ENCODE peak calls at places on chromosomes 1 and 21, in six cellular contexts. One of them, this sample, is unnamed.

GRCh38 chr21:42107881-42108553 is 36.9 kb downstream of the UMODL1 start:
- DNase-seq in CD8-positive, alpha-beta memory T cell: peak
- DNase-seq in ACHN: no peak
- DNase-seq in kidney: peak
- DNase-seq in effector CD4-positive, alpha-beta T cell: peak
- DNase-seq in NCI-H1092: peak
- DNase-seq in this sample: peak

GRCh38 chr21:31338892-31339368 is 5.1 kb downstream of the TIAM1 start:
- DNase-seq in CD8-positive, alpha-beta memory T cell: no peak
- DNase-seq in ACHN: no peak
- DNase-seq in kidney: no peak
- DNase-seq in effector CD4-positive, alpha-beta T cell: no peak
- DNase-seq in NCI-H1092: no peak
- DNase-seq in this sample: no peak

GRCh38 chr1:89931950-89932349 is 63.0 kb upstream of the ZNF326 start:
- DNase-seq in CD8-positive, alpha-beta memory T cell: no peak
- DNase-seq in ACHN: no peak
- DNase-seq in kidney: no peak
- DNase-seq in effector CD4-positive, alpha-beta T cell: no peak
- DNase-seq in NCI-H1092: no peak
- DNase-seq in this sample: no peak

GRCh38 chr1:21318714-21319159 is 28.5 kb upstream of the ECE1 start:
- DNase-seq in CD8-positive, alpha-beta memory T cell: no peak
- DNase-seq in ACHN: no peak
- DNase-seq in kidney: peak
- DNase-seq in effector CD4-positive, alpha-beta T cell: no peak
- DNase-seq in NCI-H1092: no peak
- DNase-seq in this sample: no peak

GRCh38 chr1:155978325-155978972 is at the start of gene ARHGEF2:
- DNase-seq in CD8-positive, alpha-beta memory T cell: peak
- DNase-seq in ACHN: peak
- DNase-seq in kidney: peak
- DNase-seq in effector CD4-positive, alpha-beta T cell: peak
- DNase-seq in NCI-H1092: peak
- DNase-seq in this sample: peak

GRCh38 chr21:34882719-34883131 is 166.4 kb downstream of the RUNX1 start:
- DNase-seq in CD8-positive, alpha-beta memory T cell: no peak
- DNase-seq in ACHN: no peak
- DNase-seq in kidney: no peak
- DNase-seq in effector CD4-positive, alpha-beta T cell: no peak
- DNase-seq in NCI-H1092: no peak
- DNase-seq in this sample: no peak

GRCh38 chr1:197620660-197621273 is 154.5 kb downstream of the DENND1B start:
- DNase-seq in CD8-positive, alpha-beta memory T cell: no peak
- DNase-seq in ACHN: no peak
- DNase-seq in kidney: no peak
- DNase-seq in effector CD4-positive, alpha-beta T cell: no peak
- DNase-seq in NCI-H1092: no peak
- DNase-seq in this sample: no peak

GRCh38 chr1:27342778-27343638 is 1.2 kb downstream of the SYTL1 start:
- DNase-seq in CD8-positive, alpha-beta memory T cell: peak
- DNase-seq in ACHN: no peak
- DNase-seq in kidney: peak
- DNase-seq in effector CD4-positive, alpha-beta T cell: peak
- DNase-seq in NCI-H1092: no peak
- DNase-seq in this sample: peak

GRCh38 chr1:234169161-234169849 is 204.0 kb upstream of the COA6 start:
- DNase-seq in CD8-positive, alpha-beta memory T cell: no peak
- DNase-seq in ACHN: no peak
- DNase-seq in kidney: no peak
- DNase-seq in effector CD4-positive, alpha-beta T cell: no peak
- DNase-seq in NCI-H1092: no peak
- DNase-seq in this sample: no peak

GRCh38 chr1:87940410-87940809 is 611.7 kb downstream of the LMO4 start:
- DNase-seq in CD8-positive, alpha-beta memory T cell: no peak
- DNase-seq in ACHN: no peak
- DNase-seq in kidney: no peak
- DNase-seq in effector CD4-positive, alpha-beta T cell: no peak
- DNase-seq in NCI-H1092: no peak
- DNase-seq in this sample: no peak

GRCh38 chr1:17212487-17213121 is 7.7 kb downstream of the PADI1 start:
- DNase-seq in CD8-positive, alpha-beta memory T cell: peak
- DNase-seq in ACHN: no peak
- DNase-seq in kidney: peak
- DNase-seq in effector CD4-positive, alpha-beta T cell: peak
- DNase-seq in NCI-H1092: no peak
- DNase-seq in this sample: peak

GRCh38 chr1:167808104-167808503 is 86.3 kb downstream of the MPZL1 start:
- DNase-seq in CD8-positive, alpha-beta memory T cell: no peak
- DNase-seq in ACHN: no peak
- DNase-seq in kidney: no peak
- DNase-seq in effector CD4-positive, alpha-beta T cell: no peak
- DNase-seq in NCI-H1092: no peak
- DNase-seq in this sample: no peak